ENCODE peak calls at places on chromosome 14, in five cellular contexts. M is PC-3, R is AG09309, V is BJ, P is WTC11. K is an unnamed sample.

GRCh38 chr14:69818760-69819191 is 21.7 kb upstream of the SLC10A1 start:
- DNase-seq in V (peak), R (peak), M (peak), P (peak), K (no peak)

GRCh38 chr14:32728957-32729356 is 209.7 kb upstream of the NPAS3 start:
- DNase-seq in M (no peak), V (no peak), R (no peak), P (no peak), K (no peak)

GRCh38 chr14:28488658-28489057 is 277.9 kb upstream of the FOXG1 start:
- DNase-seq in R (no peak), M (no peak), V (no peak), P (no peak), K (no peak)

GRCh38 chr14:67821121-67821520 is 1.5 kb downstream of the RAD51B start:
- DNase-seq in M (no peak), V (no peak), P (no peak), R (no peak), K (no peak)

GRCh38 chr14:95500772-95501401 is 15.6 kb downstream of the SYNE3 start:
- DNase-seq in P (no peak), V (peak), M (peak), R (no peak), K (no peak)

GRCh38 chr14:101823081-101823480 is 61.6 kb downstream of the PPP2R5C start:
- DNase-seq in P (no peak), R (no peak), V (no peak), M (no peak), K (no peak)

GRCh38 chr14:96205994-96206392 is 1.4 kb downstream of the BDKRB2 start:
- DNase-seq in R (no peak), V (no peak), M (no peak), P (no peak), K (no peak)

GRCh38 chr14:63248211-63248610 is 44.0 kb downstream of the RHOJ start:
- DNase-seq in R (no peak), P (no peak), M (no peak), V (peak), K (no peak)

GRCh38 chr14:37721976-37722659 is 126.7 kb downstream of the TTC6 start:
- DNase-seq in P (no peak), M (no peak), V (no peak), R (no peak), K (no peak)

GRCh38 chr14:70811578-70811977 is 2.3 kb upstream of the MAP3K9 start:
- DNase-seq in R (no peak), V (no peak), P (no peak), M (peak), K (no peak)

GRCh38 chr14:102495482-102496330 is 13.9 kb downstream of the ANKRD9 start:
- DNase-seq in M (no peak), V (no peak), P (no peak), R (no peak), K (no peak)

GRCh38 chr14:104753528-104754212 is 723 bp downstream of the SIVA1 start:
- DNase-seq in M (peak), R (no peak), P (no peak), V (no peak), K (no peak)

GRCh38 chr14:96676161-96676560 is 121.0 kb upstream of the VRK1 start:
- DNase-seq in P (no peak), R (no peak), V (no peak), M (peak), K (no peak)

GRCh38 chr14:39426605-39427004 is 5.6 kb downstream of the FBXO33 start:
- DNase-seq in M (peak), V (no peak), R (peak), P (no peak), K (no peak)

GRCh38 chr14:94295360-94296180 is 2.5 kb upstream of the SERPINA10 start:
- DNase-seq in M (no peak), P (no peak), R (no peak), V (no peak), K (no peak)

GRCh38 chr14:44211718-44212117 is 295.4 kb downstream of the FSCB start:
- DNase-seq in R (no peak), M (no peak), V (no peak), P (no peak), K (no peak)

GRCh38 chr14:99040711-99041110 is 231.3 kb downstream of the BCL11B start:
- DNase-seq in V (no peak), R (no peak), P (no peak), M (no peak), K (no peak)

GRCh38 chr14:47425302-47425701 is 250.1 kb downstream of the MDGA2 start:
- DNase-seq in R (no peak), P (no peak), M (no peak), V (no peak), K (no peak)

GRCh38 chr14:44962573-44963528 is 861 bp downstream of the TOGARAM1 start:
- DNase-seq in R (no peak), P (peak), V (no peak), M (peak), K (peak)

GRCh38 chr14:101862177-101862576 is 100.7 kb downstream of the PPP2R5C start:
- DNase-seq in R (peak), M (peak), V (no peak), P (no peak), K (no peak)

GRCh38 chr14:78674820-78675219 is 504.6 kb downstream of the NRXN3 start:
- DNase-seq in M (no peak), P (no peak), R (no peak), V (no peak), K (no peak)

GRCh38 chr14:37559386-37559785 is 35.7 kb downstream of the FOXA1 start:
- DNase-seq in P (no peak), R (no peak), V (no peak), M (no peak), K (no peak)

GRCh38 chr14:76467843-76468242 is 91.9 kb downstream of the ESRRB start:
- DNase-seq in M (no peak), P (no peak), R (no peak), V (no peak), K (no peak)

GRCh38 chr14:85527006-85527405 is 2.9 kb upstream of the FLRT2 start:
- DNase-seq in M (peak), V (no peak), P (no peak), R (no peak), K (no peak)

GRCh38 chr14:21039059-21039422 is 3.1 kb upstream of the RNASE7 start:
- DNase-seq in R (no peak), M (no peak), V (no peak), P (peak), K (no peak)

GRCh38 chr14:69398053-69398817 is at the start of the genes ERH and SLC39A9:
- DNase-seq in P (peak), M (peak), V (peak), R (peak), K (peak)

GRCh38 chr14:73758392-73759182 is 44.4 kb upstream of the PNMA1 start:
- DNase-seq in P (peak), M (peak), R (no peak), V (no peak), K (peak)

GRCh38 chr14:101960225-101960624 is 4.1 kb upstream of the DYNC1H1 start:
- DNase-seq in P (peak), R (no peak), V (no peak), M (peak), K (no peak)

GRCh38 chr14:54652890-54653201 is 85.9 kb downstream of the SAMD4A start:
- DNase-seq in R (no peak), M (no peak), P (no peak), V (no peak), K (no peak)
- TF ChIP-seq CTCF in R (no peak), M (no peak), P (no peak), V (no peak), K (no peak)

DNA sequence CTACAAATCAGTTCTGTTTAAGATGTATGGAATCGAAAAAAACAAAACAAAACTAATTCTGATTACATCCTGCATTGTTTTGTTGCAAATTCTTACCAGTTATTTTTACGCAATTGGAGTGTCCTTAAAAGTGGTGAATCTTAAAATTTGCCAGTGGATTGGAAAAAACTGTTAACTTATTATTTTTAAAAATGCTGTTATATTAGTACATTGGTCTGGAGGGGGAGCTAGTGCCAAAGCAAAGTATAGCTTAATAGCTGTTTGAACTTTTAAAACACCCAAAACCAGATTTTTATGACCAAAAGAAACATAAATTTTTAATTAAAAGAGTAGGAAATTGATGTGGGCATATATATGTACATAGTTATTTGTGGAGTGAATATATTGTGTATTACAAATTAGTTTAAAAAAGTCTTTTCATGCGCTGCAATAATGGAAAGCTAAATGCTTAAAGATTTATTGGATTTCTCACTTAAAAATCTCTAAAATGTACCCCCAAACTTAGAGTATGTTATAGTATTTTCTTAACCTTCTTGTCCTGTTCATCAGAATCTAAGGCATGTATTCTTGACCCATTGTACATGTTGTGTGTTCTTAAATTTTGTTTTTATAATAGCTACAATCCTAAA is 2.5 kb downstream of the FUT8 start:
- DNase-seq in V (no peak), R (no peak), M (peak), P (no peak), K (no peak)
- TF ChIP-seq CTCF in V (peak), R (peak), M (peak), P (no peak), K (peak)

GRCh38 chr14:50364792-50365191 is 31.9 kb downstream of the CDKL1 start:
- DNase-seq in R (no peak), M (peak), V (no peak), P (no peak), K (no peak)
- TF ChIP-seq CTCF in R (no peak), M (peak), V (no peak), P (no peak), K (no peak)

DNA sequence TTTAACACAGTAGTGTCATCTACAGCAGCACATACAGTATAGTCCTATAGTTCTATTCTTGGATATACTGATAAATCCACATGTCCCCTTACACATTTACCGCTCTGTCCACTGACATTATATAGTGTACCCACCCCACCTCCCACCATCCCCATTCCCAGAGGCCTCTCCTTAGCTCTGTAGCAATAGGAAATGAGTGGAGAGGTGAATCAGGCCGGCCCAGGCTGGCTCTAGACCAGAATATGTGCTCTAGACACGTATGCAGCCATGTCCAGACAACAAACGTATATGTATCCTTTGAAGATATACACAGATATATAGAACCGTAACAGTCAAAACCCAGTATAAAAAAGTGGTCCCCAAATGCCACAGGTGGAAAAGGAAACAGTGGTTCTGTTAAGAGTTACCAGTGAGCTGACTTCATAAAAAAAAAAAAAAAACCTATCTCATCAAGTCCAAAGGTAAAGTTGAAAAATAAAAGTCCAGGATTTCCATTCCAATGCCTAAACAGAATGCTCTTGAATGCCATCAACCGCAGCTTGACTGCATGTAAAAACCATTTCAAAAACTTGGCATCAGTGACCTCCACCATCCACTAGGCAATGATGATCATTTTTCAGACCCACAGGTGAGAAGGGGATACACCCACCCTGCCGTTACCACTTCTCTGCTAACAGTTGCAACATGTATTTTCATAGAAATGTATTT is 16.7 kb downstream of the EGLN3 start:
- DNase-seq in M (peak), P (no peak), R (no peak), V (no peak), K (no peak)
- TF ChIP-seq CTCF in M (no peak), P (no peak), R (no peak), V (no peak), K (no peak)

GRCh38 chr14:51652168-51653095 is 722 bp downstream of the FRMD6 start:
- DNase-seq in P (peak), R (no peak), M (peak), V (no peak), K (peak)
- TF ChIP-seq CTCF in P (no peak), R (no peak), M (peak), V (no peak), K (peak)

K was measured in type B pancreatic cell.